ENCODE peak calls at places on chromosomes 1 and 21, in seven cellular contexts. One of them, this sample, is unnamed.

GRCh38 chr1:182054698-182055326 is 6.7 kb downstream of the ZNF648 start:
- DNase-seq in body of pancreas: peak
- DNase-seq in left ventricle myocardium inferior: no peak
- DNase-seq in brain microvascular endothelial cell: peak
- DNase-seq in heart right ventricle: no peak
- DNase-seq in CD8-positive, alpha-beta memory T cell: peak
- DNase-seq in WERI-Rb-1: peak
- DNase-seq in this sample: no peak

GRCh38 chr1:147897030-147897756 is 5.4 kb upstream of the GJA8 start:
- DNase-seq in body of pancreas: peak
- DNase-seq in left ventricle myocardium inferior: no peak
- DNase-seq in brain microvascular endothelial cell: no peak
- DNase-seq in heart right ventricle: no peak
- DNase-seq in CD8-positive, alpha-beta memory T cell: no peak
- DNase-seq in WERI-Rb-1: no peak
- DNase-seq in this sample: no peak

GRCh38 chr1:151537112-151537511 is 3.0 kb upstream of the TUFT1 start:
- DNase-seq in body of pancreas: no peak
- DNase-seq in left ventricle myocardium inferior: no peak
- DNase-seq in brain microvascular endothelial cell: peak
- DNase-seq in heart right ventricle: no peak
- DNase-seq in CD8-positive, alpha-beta memory T cell: no peak
- DNase-seq in WERI-Rb-1: no peak
- DNase-seq in this sample: no peak

GRCh38 chr1:160429125-160429551 is 28.8 kb downstream of the VANGL2 start:
- DNase-seq in body of pancreas: peak
- DNase-seq in left ventricle myocardium inferior: no peak
- DNase-seq in brain microvascular endothelial cell: no peak
- DNase-seq in heart right ventricle: no peak
- DNase-seq in CD8-positive, alpha-beta memory T cell: no peak
- DNase-seq in WERI-Rb-1: no peak
- DNase-seq in this sample: no peak

GRCh38 chr1:109935451-109935900 is 24.8 kb downstream of the CSF1 start:
- DNase-seq in body of pancreas: peak
- DNase-seq in left ventricle myocardium inferior: no peak
- DNase-seq in brain microvascular endothelial cell: no peak
- DNase-seq in heart right ventricle: no peak
- DNase-seq in CD8-positive, alpha-beta memory T cell: no peak
- DNase-seq in WERI-Rb-1: no peak
- DNase-seq in this sample: no peak

GRCh38 chr1:31574749-31575372 is 1.5 kb upstream of the TINAGL1 start:
- DNase-seq in body of pancreas: no peak
- DNase-seq in left ventricle myocardium inferior: no peak
- DNase-seq in brain microvascular endothelial cell: no peak
- DNase-seq in heart right ventricle: no peak
- DNase-seq in CD8-positive, alpha-beta memory T cell: no peak
- DNase-seq in WERI-Rb-1: no peak
- DNase-seq in this sample: no peak

GRCh38 chr1:189977184-189977583 is 500.5 kb downstream of the BRINP3 start:
- DNase-seq in body of pancreas: no peak
- DNase-seq in left ventricle myocardium inferior: no peak
- DNase-seq in brain microvascular endothelial cell: no peak
- DNase-seq in heart right ventricle: no peak
- DNase-seq in CD8-positive, alpha-beta memory T cell: no peak
- DNase-seq in WERI-Rb-1: no peak
- DNase-seq in this sample: no peak

GRCh38 chr1:53769780-53770179 is 30.8 kb upstream of the GLIS1 start:
- DNase-seq in body of pancreas: no peak
- DNase-seq in left ventricle myocardium inferior: no peak
- DNase-seq in brain microvascular endothelial cell: no peak
- DNase-seq in heart right ventricle: no peak
- DNase-seq in CD8-positive, alpha-beta memory T cell: no peak
- DNase-seq in WERI-Rb-1: no peak
- DNase-seq in this sample: no peak

GRCh38 chr1:1550591-1551432 is 10.4 kb upstream of the TMEM240 start:
- DNase-seq in body of pancreas: no peak
- DNase-seq in left ventricle myocardium inferior: no peak
- DNase-seq in brain microvascular endothelial cell: peak
- DNase-seq in heart right ventricle: no peak
- DNase-seq in CD8-positive, alpha-beta memory T cell: no peak
- DNase-seq in WERI-Rb-1: peak
- DNase-seq in this sample: no peak

GRCh38 chr1:212401838-212402582 is 12.7 kb downstream of the PACC1 start:
- DNase-seq in body of pancreas: no peak
- DNase-seq in left ventricle myocardium inferior: no peak
- DNase-seq in brain microvascular endothelial cell: no peak
- DNase-seq in heart right ventricle: no peak
- DNase-seq in CD8-positive, alpha-beta memory T cell: no peak
- DNase-seq in WERI-Rb-1: no peak
- DNase-seq in this sample: no peak

DNA sequence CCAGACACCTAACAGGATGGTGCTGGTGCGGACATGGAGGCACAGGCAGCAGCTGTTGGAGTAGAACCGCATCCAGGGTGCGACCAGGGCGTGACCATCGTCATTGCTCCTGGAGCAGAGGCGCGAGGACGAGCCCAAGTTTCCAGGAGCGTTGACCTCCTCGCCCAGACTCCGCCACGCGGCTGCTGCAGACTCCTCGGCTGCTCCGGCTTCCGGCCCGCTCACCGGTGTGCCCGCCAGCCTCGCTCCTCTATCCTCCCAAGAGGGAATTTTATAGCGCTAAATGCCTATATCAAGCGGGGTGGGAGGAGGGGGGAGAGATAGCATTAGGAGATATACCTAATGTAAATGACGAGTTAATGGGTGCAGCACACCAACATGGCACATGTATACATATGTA is 5.3 kb upstream of the S100A12 start:
- DNase-seq in body of pancreas: no peak
- DNase-seq in left ventricle myocardium inferior: no peak
- DNase-seq in brain microvascular endothelial cell: no peak
- DNase-seq in heart right ventricle: no peak
- DNase-seq in CD8-positive, alpha-beta memory T cell: no peak
- DNase-seq in WERI-Rb-1: no peak
- DNase-seq in this sample: no peak
- H3K27ac ChIP-seq in body of pancreas: no peak
- H3K27ac ChIP-seq in left ventricle myocardium inferior: no peak
- H3K27ac ChIP-seq in brain microvascular endothelial cell: no peak
- H3K27ac ChIP-seq in heart right ventricle: no peak
- H3K27ac ChIP-seq in CD8-positive, alpha-beta memory T cell: no peak
- H3K27ac ChIP-seq in WERI-Rb-1: no peak
- H3K27ac ChIP-seq in this sample: no peak

DNA sequence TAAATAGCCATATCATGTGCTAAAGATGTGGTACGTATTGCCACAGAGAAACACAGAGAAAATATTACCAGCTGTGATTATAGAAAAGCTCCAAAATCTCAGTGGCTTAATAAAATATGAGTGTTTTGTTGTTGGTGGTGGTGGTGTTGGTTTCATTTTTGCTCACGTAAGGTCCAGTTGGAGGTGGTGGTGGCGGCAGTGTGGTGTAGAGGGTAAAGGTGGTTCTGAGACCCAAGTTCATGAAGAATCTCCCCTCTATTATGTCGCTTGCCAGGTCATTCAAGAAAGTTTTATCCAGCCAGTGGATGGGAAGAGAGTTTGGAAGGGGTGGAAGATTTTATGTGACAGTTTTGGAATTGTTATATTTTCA is 217.6 kb upstream of the SAMSN1 start:
- DNase-seq in body of pancreas: no peak
- DNase-seq in left ventricle myocardium inferior: no peak
- DNase-seq in brain microvascular endothelial cell: no peak
- DNase-seq in heart right ventricle: no peak
- DNase-seq in CD8-positive, alpha-beta memory T cell: no peak
- DNase-seq in WERI-Rb-1: no peak
- DNase-seq in this sample: no peak
- H3K27ac ChIP-seq in body of pancreas: no peak
- H3K27ac ChIP-seq in left ventricle myocardium inferior: peak
- H3K27ac ChIP-seq in brain microvascular endothelial cell: no peak
- H3K27ac ChIP-seq in heart right ventricle: no peak
- H3K27ac ChIP-seq in CD8-positive, alpha-beta memory T cell: peak
- H3K27ac ChIP-seq in WERI-Rb-1: no peak
- H3K27ac ChIP-seq in this sample: peak

DNA sequence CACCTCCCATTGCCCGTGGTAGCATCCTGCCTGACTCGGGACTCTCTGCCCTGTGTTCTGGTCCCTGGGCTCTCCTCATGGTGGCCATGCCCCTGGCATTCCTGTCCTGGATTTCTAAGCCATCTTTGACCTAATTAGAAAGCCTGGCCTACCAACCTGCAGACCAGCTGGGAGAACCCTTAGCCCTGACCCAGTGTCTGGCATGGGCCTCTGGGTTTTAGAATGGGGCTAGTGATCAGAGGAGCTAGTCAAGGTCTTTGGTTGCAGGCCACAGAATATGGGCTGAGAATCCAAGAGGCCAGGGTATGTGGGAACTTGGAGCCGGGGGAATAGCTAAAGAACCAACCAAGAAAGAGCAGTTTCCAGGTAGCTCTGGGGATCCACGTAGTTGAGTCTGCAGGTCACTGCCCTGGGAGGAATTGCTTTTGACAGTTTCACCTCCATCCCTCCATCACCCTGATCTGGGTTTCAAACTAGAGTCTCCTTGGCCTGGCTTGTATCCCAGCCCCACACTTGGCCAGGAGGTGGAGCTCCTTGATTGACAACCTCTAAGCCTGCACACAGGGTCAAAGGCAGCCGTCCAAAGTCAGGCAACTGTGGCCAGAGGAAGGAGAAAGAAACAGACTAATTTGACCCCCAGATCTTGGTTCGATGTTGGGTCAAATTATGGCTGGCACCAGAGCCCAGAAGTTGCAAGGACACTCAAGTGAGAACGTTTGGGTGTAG is 54.7 kb upstream of the ABCG1 start:
- DNase-seq in body of pancreas: peak
- DNase-seq in left ventricle myocardium inferior: peak
- DNase-seq in brain microvascular endothelial cell: no peak
- DNase-seq in heart right ventricle: peak
- DNase-seq in CD8-positive, alpha-beta memory T cell: peak
- DNase-seq in WERI-Rb-1: peak
- DNase-seq in this sample: no peak
- H3K27ac ChIP-seq in body of pancreas: no peak
- H3K27ac ChIP-seq in left ventricle myocardium inferior: no peak
- H3K27ac ChIP-seq in brain microvascular endothelial cell: no peak
- H3K27ac ChIP-seq in heart right ventricle: no peak
- H3K27ac ChIP-seq in CD8-positive, alpha-beta memory T cell: no peak
- H3K27ac ChIP-seq in WERI-Rb-1: peak
- H3K27ac ChIP-seq in this sample: peak

GRCh38 chr21:45698493-45698947 is 55.0 kb downstream of the PCBP3 start:
- DNase-seq in body of pancreas: peak
- DNase-seq in left ventricle myocardium inferior: peak
- DNase-seq in brain microvascular endothelial cell: peak
- DNase-seq in heart right ventricle: peak
- DNase-seq in CD8-positive, alpha-beta memory T cell: no peak
- DNase-seq in WERI-Rb-1: no peak
- DNase-seq in this sample: no peak
- H3K27ac ChIP-seq in body of pancreas: no peak
- H3K27ac ChIP-seq in left ventricle myocardium inferior: no peak
- H3K27ac ChIP-seq in brain microvascular endothelial cell: peak
- H3K27ac ChIP-seq in heart right ventricle: no peak
- H3K27ac ChIP-seq in CD8-positive, alpha-beta memory T cell: no peak
- H3K27ac ChIP-seq in WERI-Rb-1: no peak
- H3K27ac ChIP-seq in this sample: no peak

DNA sequence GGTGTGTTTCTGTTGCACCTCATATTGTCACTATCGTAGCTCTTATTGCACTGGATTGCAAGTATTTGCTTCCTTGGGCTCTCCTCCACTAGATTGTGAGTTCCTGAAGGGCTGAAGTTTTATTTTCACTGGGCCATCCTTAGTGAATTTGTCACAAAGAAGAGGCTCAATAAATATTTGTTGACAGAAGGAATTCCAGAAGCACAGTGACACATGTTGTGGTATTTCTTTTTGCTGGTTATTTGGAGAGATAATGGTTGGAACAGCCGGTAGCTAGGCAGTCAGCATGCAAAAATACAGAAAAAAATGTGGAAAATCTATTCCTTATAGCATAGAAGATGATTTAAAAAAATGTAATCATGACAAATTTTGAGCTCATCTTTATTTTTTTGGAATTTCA is 129.9 kb upstream of the ZRANB2 start:
- DNase-seq in body of pancreas: no peak
- DNase-seq in left ventricle myocardium inferior: no peak
- DNase-seq in brain microvascular endothelial cell: no peak
- DNase-seq in heart right ventricle: no peak
- DNase-seq in CD8-positive, alpha-beta memory T cell: no peak
- DNase-seq in WERI-Rb-1: no peak
- DNase-seq in this sample: no peak
- H3K27ac ChIP-seq in body of pancreas: no peak
- H3K27ac ChIP-seq in left ventricle myocardium inferior: no peak
- H3K27ac ChIP-seq in brain microvascular endothelial cell: no peak
- H3K27ac ChIP-seq in heart right ventricle: no peak
- H3K27ac ChIP-seq in CD8-positive, alpha-beta memory T cell: no peak
- H3K27ac ChIP-seq in WERI-Rb-1: no peak
- H3K27ac ChIP-seq in this sample: no peak